ENCODE peak calls at places on chromosome 21, in nine cellular contexts. K is stomach, P is GM12891, R is uterus, A is breast epithelium, I is sigmoid colon, S is Peyer's patch, E is A549, Z is HCT116. M is an unnamed sample.

GRCh38 chr21:36428789-36429671 is 43.8 kb downstream of the CHAF1B start:
- DNase-seq in S (no peak), K (no peak), Z (no peak), E (no peak), P (no peak), I (no peak), A (no peak), R (no peak), M (no peak)

GRCh38 chr21:34822957-34823356 is 154.2 kb downstream of the CLIC6 start:
- DNase-seq in I (no peak), K (no peak), E (no peak), Z (no peak), R (no peak), A (no peak), P (no peak), S (no peak), M (no peak)

GRCh38 chr21:14548751-14549150 is 2.6 kb upstream of the SAMSN1 start:
- DNase-seq in Z (no peak), E (no peak), A (no peak), I (no peak), S (no peak), K (no peak), R (no peak), P (no peak), M (no peak)

GRCh38 chr21:39674794-39675193 is 62.1 kb downstream of the B3GALT5 start:
- DNase-seq in K (no peak), E (no peak), A (no peak), Z (no peak), S (peak), I (no peak), R (no peak), P (no peak), M (no peak)

GRCh38 chr21:36560933-36561575 is 81.1 kb upstream of the CLDN14 start:
- DNase-seq in I (no peak), K (no peak), P (no peak), E (no peak), S (no peak), A (no peak), Z (no peak), R (no peak), M (no peak)

GRCh38 chr21:31671146-31671716 is 11.7 kb downstream of the SOD1 start:
- DNase-seq in K (no peak), S (no peak), I (no peak), A (no peak), R (no peak), P (no peak), Z (no peak), E (no peak), M (no peak)

GRCh38 chr21:32070693-32071330 is 198.0 kb downstream of the HUNK start:
- DNase-seq in P (no peak), S (no peak), Z (no peak), E (no peak), K (no peak), A (no peak), I (no peak), R (no peak), M (no peak)

GRCh38 chr21:35578350-35578782 is 482.0 kb downstream of the SETD4 start:
- DNase-seq in I (no peak), K (no peak), P (no peak), S (no peak), Z (no peak), A (no peak), E (no peak), R (no peak), M (no peak)

GRCh38 chr21:31972622-31973021 is 99.8 kb downstream of the HUNK start:
- DNase-seq in R (no peak), A (no peak), K (no peak), I (no peak), S (no peak), Z (no peak), P (no peak), E (no peak), M (no peak)

GRCh38 chr21:35641271-35642016 is 418.9 kb downstream of the SETD4 start:
- DNase-seq in E (no peak), R (no peak), A (no peak), Z (no peak), S (no peak), P (no peak), K (no peak), I (no peak), M (no peak)

DNA sequence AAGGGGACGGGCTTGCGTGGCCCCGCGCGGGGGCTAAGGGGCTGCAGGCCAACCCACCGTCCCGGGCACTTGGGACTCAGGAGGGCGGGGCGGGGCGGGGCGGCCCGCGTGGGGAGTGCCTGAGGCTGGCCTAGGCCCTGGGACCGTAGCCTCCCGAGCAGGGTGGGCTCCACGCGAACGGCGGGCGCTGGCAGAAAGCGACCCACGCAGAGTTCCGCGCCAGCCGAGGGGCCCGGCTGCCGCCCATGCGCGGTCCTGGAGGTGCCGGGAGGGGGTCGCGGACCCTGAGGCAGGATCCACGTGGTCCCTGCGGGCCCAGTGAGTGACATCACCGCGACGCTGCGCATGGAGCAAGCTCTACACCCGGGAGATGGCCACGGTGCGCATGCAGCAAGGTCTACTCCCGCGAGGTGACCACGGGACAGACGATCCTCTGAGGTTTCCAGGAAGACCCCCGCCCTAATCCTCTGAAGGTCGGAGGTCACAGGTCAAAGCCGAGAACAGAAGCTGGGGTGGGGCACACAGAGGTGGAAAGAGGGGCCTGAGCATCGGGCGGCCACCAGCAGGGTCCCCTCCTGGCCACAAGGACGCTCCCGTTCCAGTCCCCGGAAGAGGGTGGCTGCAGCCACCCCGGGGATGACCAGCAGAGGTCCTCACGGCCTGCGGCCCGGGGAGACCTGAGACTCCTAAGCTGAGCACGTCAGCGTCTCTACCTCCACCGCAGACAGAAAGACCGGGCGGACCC is 13.5 kb upstream of the SLC19A1 start:
- DNase-seq in K (peak), A (peak), I (peak), Z (peak), R (peak), E (peak), P (peak), S (peak), M (peak)
- TF ChIP-seq POLR2A in K (no peak), A (no peak), I (no peak), Z (no peak), R (no peak), E (peak), P (no peak), S (no peak), M (no peak)

DNA sequence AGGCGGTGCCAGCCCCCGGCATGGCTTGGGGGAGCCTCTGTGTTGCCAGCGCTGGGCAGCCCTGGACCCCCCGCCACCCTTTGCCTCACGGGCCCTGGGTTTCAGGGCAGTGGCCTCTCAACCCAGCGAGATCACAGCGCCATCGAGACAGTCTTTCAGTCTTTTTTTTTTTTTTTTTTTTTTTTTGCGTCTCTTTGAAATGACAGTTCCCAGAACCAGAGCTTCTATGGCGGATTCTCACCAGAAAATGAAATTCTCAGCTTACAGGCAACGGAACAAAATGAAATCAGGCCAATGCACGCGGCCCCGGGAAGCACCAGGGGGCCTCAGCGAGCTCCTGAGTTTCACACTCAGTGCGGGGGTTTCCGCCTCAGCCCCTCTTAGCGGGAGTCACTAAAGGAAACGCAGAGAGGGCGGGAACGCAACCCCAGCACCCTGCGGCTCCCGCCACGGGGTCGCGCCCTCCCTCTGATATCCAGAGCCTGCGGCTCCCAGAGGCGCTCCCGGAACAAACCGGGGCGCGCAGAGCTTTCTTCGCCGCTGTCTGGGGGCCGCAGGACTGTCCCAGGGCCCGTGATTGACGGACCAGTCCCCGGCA is 8.0 kb upstream of the COL6A1 start:
- DNase-seq in Z (peak), R (peak), E (peak), P (peak), A (peak), K (peak), S (peak), I (peak), M (peak)
- TF ChIP-seq POLR2A in Z (no peak), R (peak), E (no peak), P (no peak), A (no peak), K (no peak), S (no peak), I (no peak), M (no peak)

GRCh38 chr21:45317401-45318145 is 29.9 kb upstream of the POFUT2 start:
- DNase-seq in K (no peak), I (peak), Z (peak), A (no peak), S (peak), P (no peak), E (no peak), R (peak), M (no peak)
- TF ChIP-seq POLR2A in K (no peak), I (no peak), Z (no peak), A (no peak), S (no peak), P (no peak), E (no peak), R (no peak), M (no peak)

DNA sequence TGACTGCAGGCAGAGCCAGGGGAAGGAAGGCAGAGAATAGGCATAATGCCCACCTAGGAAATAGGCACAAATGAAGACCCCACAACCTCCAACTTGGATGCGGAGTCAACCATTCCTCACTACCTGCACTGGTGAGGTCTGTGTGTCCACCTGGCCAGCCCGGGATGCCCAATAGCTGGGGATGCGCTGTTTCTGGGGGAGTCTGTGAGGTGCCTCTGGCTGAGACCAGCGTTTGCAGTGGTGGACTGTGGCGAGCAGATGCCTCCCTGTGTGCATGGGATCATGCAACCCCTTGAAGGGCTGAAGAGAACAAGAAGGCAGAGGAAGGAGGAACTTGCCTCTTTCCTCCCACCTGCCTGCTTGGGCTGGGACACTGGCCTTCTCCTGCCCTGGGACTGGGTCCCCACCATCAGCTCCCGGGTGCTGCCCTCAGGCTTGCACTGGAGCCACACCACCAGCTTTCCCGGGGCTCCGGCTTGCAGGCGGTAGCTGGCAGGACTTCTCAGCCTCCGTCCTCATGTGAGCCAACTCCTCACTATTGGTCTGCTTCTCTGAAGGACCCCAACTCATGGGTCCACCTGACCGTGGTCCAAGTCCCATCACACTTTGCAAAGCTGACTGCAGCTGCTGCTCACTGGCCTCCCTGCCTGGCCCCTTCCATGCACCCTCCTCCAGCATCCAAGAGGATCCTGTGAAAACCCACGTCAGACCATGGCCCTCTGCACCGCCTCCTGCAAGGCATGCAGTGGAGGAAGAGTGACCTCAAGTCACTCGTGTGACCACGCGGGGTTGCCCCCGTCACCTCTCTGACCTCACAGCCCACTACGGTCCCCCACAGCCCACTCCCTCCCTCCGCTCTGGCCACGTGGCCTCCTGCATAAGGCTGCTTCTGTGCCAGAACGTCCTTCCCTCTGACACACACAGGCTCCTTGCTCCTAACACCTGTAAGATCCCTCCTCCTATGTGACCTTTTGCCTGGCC is 2.7 kb upstream of the PDE9A start:
- DNase-seq in I (peak), Z (no peak), S (peak), R (no peak), E (no peak), P (no peak), A (no peak), K (no peak), M (no peak)
- TF ChIP-seq POLR2A in I (no peak), Z (no peak), S (no peak), R (no peak), E (no peak), P (no peak), A (no peak), K (no peak), M (no peak)

GRCh38 chr21:25370311-25370744 is 237.0 kb downstream of the MRPL39 start:
- DNase-seq in K (no peak), I (no peak), P (no peak), R (no peak), Z (no peak), A (no peak), S (no peak), E (no peak), M (no peak)
- TF ChIP-seq POLR2A in K (no peak), I (no peak), P (no peak), R (no peak), Z (no peak), A (no peak), S (no peak), E (no peak), M (no peak)

GRCh38 chr21:27269646-27270045 is 302.8 kb upstream of the ADAMTS5 start:
- DNase-seq in P (no peak), K (no peak), E (no peak), A (no peak), R (no peak), I (no peak), Z (no peak), S (no peak), M (no peak)

GRCh38 chr21:27265492-27265891 is 298.6 kb upstream of the ADAMTS5 start:
- DNase-seq in K (no peak), A (no peak), I (no peak), Z (no peak), E (no peak), R (no peak), P (no peak), S (no peak), M (no peak)

GRCh38 chr21:27268290-27268689 is 301.4 kb upstream of the ADAMTS5 start:
- DNase-seq in A (no peak), K (no peak), S (no peak), I (no peak), R (no peak), P (no peak), Z (no peak), E (no peak), M (no peak)
- TF ChIP-seq POLR2A in A (no peak), K (no peak), S (no peak), I (no peak), R (no peak), P (no peak), Z (no peak), E (no peak), M (no peak)

GRCh38 chr21:46096997-46097825 is 701 bp upstream of the COL6A2 start:
- DNase-seq in Z (no peak), I (peak), R (peak), S (peak), A (peak), P (no peak), K (peak), E (no peak), M (no peak)
- TF ChIP-seq POLR2A in Z (no peak), I (no peak), R (no peak), S (no peak), A (no peak), P (no peak), K (no peak), E (no peak), M (no peak)

DNA sequence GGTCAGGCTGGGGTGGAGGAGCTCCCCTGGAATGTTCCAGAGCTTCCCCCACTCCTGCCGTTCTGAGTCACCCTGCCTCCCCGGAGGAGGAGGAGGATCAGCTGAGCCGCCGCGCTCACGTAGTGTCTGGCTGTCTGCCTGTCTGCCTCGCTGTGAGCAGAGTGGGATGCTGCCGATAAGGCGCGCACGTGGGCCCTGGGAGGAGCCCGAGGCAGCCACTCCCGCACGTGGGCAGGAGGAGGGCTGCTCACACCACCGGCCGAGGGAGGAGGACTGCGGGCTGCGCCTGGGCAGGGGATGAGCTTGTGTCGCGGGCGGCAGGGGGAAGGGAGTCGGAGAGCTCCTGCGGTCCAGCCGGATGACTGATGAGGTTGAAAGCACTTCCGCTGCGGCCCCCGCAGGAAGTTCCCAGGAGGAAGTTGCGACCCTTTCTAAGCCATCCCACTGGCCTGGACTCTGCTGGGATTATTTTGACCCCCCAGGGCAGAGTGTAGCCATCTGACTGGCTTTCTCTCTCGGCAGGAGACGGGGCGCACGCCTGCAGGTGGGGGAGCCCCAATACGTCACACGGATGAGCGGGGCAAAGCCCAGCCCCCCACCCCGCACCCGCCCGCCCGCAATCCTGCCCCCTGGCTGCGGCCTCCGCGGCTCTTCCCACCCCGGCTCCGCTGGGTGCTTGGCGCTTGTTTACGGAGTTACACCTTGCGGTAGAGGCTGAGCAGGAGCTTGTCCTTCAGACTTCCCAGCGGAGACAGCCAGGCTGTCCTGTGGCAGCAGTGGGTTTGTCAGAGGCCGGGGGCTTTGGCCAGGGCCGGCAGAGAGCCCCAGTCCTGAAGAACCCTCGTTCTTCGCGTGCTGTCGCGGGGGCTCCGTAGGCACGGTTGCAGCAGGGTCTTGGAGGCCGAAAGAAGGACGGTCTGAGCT is 9.8 kb downstream of the PDXK start:
- DNase-seq in R (peak), I (peak), A (peak), K (peak), E (peak), P (peak), S (peak), Z (peak), M (peak)
- TF ChIP-seq POLR2A in R (peak), I (peak), A (peak), K (no peak), E (no peak), P (peak), S (no peak), Z (no peak), M (peak)

DNA sequence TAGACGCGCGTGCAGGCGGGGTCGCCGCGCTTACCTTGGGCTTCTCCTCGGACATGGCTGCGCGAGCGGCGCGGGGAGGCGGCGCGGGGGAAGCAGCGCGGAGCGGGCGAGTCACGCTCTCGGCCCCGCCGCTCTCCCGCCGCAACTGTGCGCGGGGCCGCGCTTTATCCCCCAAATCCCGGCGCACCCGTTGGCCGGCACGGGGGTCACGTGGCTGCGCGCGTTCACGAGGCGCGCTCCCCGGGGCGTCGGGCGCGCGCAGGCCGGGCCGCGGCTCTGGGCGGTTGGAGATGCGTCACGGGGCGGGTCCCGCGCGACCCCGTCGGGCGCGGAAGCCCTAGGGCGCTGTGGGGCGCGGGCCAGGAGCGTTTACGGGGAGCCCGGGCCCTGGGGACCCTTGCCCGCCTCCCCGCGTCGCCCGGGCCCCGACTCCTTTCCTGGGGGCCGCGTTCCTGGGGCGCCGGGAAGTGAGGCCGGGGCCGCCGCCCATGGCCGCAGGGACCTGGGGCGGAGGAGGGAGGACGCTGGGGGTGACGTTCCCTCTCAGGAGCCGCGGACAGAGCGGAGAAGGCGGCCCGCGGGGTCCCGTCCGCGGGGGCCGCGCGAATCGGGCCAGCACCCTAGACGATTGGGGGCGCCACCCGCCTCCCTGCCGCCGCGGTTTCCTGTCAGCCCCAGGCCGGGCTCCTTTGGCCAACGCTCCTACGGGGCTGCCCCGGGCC is at the start of gene SUMO3:
- DNase-seq in E (peak), I (peak), R (peak), Z (no peak), S (peak), P (peak), A (peak), K (peak), M (peak)
- TF ChIP-seq POLR2A in E (peak), I (no peak), R (peak), Z (no peak), S (peak), P (peak), A (peak), K (no peak), M (peak)